ENCODE peak calls at places on chromosomes 1 and 21, in seven cellular contexts. R is IMR-90, E is upper lobe of right lung, L is brain microvascular endothelial cell, W is HFFc6, F is adrenal gland, G is endothelial cell. C is an unnamed sample.

GRCh38 chr1:227323164-227323955 is 5.1 kb upstream of the CDC42BPA start:
- DNase-seq in R (no peak), E (no peak), L (no peak), W (no peak), F (no peak), G (no peak), C (no peak)

GRCh38 chr1:232988572-232989040 is 38.2 kb downstream of the NTPCR start:
- DNase-seq in R (peak; percentile 82), E (no peak), L (peak; percentile 28), W (peak; percentile 80), F (no peak), G (no peak), C (peak; percentile 64)

GRCh38 chr21:21387891-21388290 is 389.7 kb downstream of the NCAM2 start:
- DNase-seq in R (no peak), E (no peak), L (no peak), W (no peak), F (no peak), G (no peak), C (no peak)

GRCh38 chr1:163670980-163671757 is 349.4 kb downstream of the NUF2 start:
- DNase-seq in R (no peak), E (no peak), L (no peak), W (no peak), F (no peak), G (no peak), C (no peak)

GRCh38 chr1:215119719-215120118 is 37.2 kb downstream of the KCNK2 start:
- DNase-seq in R (peak; percentile 29), E (no peak), L (no peak), W (no peak), F (no peak), G (no peak), C (no peak)

GRCh38 chr21:43192501-43193081 is 23.8 kb downstream of the CRYAA start:
- DNase-seq in R (no peak), E (peak; percentile 44), L (no peak), W (no peak), F (peak; percentile 3), G (no peak), C (no peak)

GRCh38 chr1:112988367-112988766 is 32.4 kb upstream of the SLC16A1 start:
- DNase-seq in R (no peak), E (no peak), L (no peak), W (no peak), F (no peak), G (no peak), C (no peak)

GRCh38 chr1:245790441-245790840 is 635.7 kb downstream of the KIF26B start:
- DNase-seq in R (peak; percentile 52), E (no peak), L (peak; percentile 9), W (peak; percentile 79), F (no peak), G (no peak), C (peak; percentile 57)

GRCh38 chr1:174726167-174726879 is 273.4 kb upstream of the CACYBP start:
- DNase-seq in R (peak; percentile 55), E (no peak), L (no peak), W (peak; percentile 43), F (no peak), G (no peak), C (peak; percentile 58)

GRCh38 chr1:31689821-31690220 is 14.0 kb downstream of the COL16A1 start:
- DNase-seq in R (peak; percentile 96), E (no peak), L (peak; percentile 91), W (peak; percentile 96), F (no peak), G (no peak), C (peak; percentile 95)

GRCh38 chr1:47533176-47534039 is 95.6 kb downstream of the FOXD2 start:
- DNase-seq in R (peak; percentile 52), E (peak; percentile 67), L (peak; percentile 75), W (peak; percentile 54), F (peak; percentile 38), G (peak; percentile 48), C (peak; percentile 82)

GRCh38 chr1:233998926-233999325 is 94.5 kb downstream of the SLC35F3 start:
- DNase-seq in R (no peak), E (no peak), L (no peak), W (no peak), F (no peak), G (no peak), C (no peak)

GRCh38 chr1:11649237-11649623 is 5.0 kb downstream of the FBXO2 start:
- DNase-seq in R (no peak), E (no peak), L (no peak), W (no peak), F (no peak), G (no peak), C (no peak)

GRCh38 chr1:17994046-17994445 is 113.6 kb upstream of the IGSF21 start:
- DNase-seq in R (no peak), E (no peak), L (no peak), W (no peak), F (no peak), G (no peak), C (no peak)

GRCh38 chr1:113674591-113674990 is 84.7 kb downstream of the PHTF1 start:
- DNase-seq in R (peak; percentile 55), E (no peak), L (no peak), W (peak; percentile 1), F (no peak), G (no peak), C (no peak)

GRCh38 chr1:30906631-30907389 is 1.7 kb downstream of the SDC3 start:
- DNase-seq in R (no peak), E (peak; percentile 54), L (no peak), W (no peak), F (peak; percentile 27), G (no peak), C (no peak)

DNA sequence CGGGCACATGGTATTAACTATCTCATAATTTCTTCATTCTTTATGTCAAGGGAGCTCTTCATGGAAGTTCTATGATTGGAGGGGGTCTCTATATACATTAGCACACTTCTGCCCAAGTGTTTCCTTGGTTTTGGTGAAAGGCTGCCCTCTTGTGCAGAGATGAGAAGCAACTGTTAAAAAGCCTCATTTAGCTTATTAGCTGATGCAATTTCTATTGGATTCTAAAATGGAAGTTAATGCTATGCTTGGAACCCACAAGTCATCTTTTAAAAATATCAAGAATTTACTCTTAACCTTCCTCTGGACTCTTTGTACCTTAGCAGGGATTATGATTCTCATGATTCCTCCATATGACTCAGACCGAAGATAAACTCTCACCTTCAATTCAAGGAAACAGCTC is 328.9 kb downstream of the PTBP2 start:
- DNase-seq in R (peak; percentile 59), E (no peak), L (peak; percentile 48), W (peak; percentile 51), F (no peak), G (peak; percentile 7), C (peak; percentile 56)
- TF ChIP-seq CTCF in R (peak; percentile 53), E (no peak), L (peak; percentile 69), W (peak; percentile 74), F (no peak), G (no peak), C (peak; percentile 55)

DNA sequence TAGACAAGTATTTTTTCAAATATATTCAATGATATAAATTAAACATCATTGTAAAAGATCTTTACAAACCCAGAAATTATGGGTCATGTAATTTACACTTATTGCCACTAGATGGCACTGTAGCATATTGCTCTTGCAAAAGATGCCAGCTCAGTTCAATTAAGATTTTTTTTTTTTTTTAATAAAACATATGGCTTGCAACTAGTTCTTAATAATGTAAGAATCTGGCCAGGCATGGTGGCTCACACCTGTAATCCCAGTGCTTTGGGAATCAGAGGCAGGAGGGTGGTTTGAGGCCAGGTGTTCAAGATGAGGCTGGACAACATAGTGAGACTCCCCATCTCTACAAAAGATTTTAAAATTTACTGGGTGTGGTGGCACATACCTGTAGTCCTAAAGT is 49.4 kb upstream of the DESI2 start:
- DNase-seq in R (peak; percentile 58), E (no peak), L (peak; percentile 12), W (peak; percentile 42), F (no peak), G (no peak), C (peak; percentile 38)
- TF ChIP-seq CTCF in R (peak; percentile 90), E (peak; percentile 90), L (peak; percentile 53), W (peak; percentile 98), F (peak; percentile 91), G (peak; percentile 93), C (peak; percentile 61)

DNA sequence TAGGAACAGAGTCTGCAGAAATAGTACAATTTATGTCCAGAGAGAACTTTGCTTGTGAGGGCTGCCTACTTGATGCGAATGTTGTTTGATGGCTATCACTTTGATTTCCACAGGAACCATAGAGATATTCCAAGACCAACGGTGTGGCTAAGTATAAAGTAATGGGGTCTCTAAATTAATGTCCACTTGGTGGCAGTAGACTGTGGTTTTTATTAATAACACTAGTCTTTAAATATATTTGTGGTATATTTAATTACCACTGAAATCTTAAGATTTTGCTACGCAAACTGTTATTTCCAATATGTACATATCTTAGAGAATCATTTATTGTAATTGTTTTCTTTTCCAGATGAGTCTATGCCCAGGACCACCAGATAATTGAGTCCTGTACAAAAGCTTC is 647.9 kb downstream of the PLA2G4A start:
- DNase-seq in R (peak; percentile 20), E (no peak), L (no peak), W (no peak), F (no peak), G (no peak), C (peak; percentile 22)
- TF ChIP-seq CTCF in R (peak; percentile 49), E (no peak), L (peak; percentile 27), W (peak; percentile 63), F (no peak), G (peak; percentile 44), C (peak; percentile 29)

GRCh38 chr1:72282690-72283203 is 408 bp upstream of the NEGR1 start:
- DNase-seq in R (peak; percentile 89), E (peak; percentile 92), L (peak; percentile 92), W (peak; percentile 95), F (peak; percentile 73), G (peak; percentile 88), C (peak; percentile 98)
- TF ChIP-seq CTCF in R (no peak), E (no peak), L (peak; percentile 21), W (no peak), F (peak; percentile 14), G (no peak), C (no peak)

C was measured in astrocyte of the spinal cord.